ENCODE peak calls at places on chromosomes 7 and 10, in five cellular contexts. D is endothelial cell of umbilical vein, H is Caco-2, K is fibroblast of mammary gland, B is coronary artery. U is an unnamed sample.

GRCh38 chr7:1512781-1513656 is 8.8 kb upstream of the INTS1 start:
- DNase-seq in D (peak), H (no peak), K (peak), B (peak), U (peak)

GRCh38 chr10:593901-594457 is 95.5 kb downstream of the DIP2C start:
- DNase-seq in D (no peak), H (no peak), K (peak), B (no peak), U (no peak)

GRCh38 chr7:134995239-134996096 is 9.2 kb downstream of the AGBL3 start:
- DNase-seq in D (no peak), H (no peak), K (no peak), B (no peak), U (no peak)

GRCh38 chr7:101241015-101241363 is 3.4 kb upstream of the CLDN15 start:
- DNase-seq in D (no peak), H (no peak), K (peak), B (no peak), U (no peak)

GRCh38 chr10:29974773-29975172 is 84.6 kb downstream of the JCAD start:
- DNase-seq in D (no peak), H (no peak), K (no peak), B (no peak), U (no peak)

GRCh38 chr7:122304604-122304975 is at the start of gene FEZF1:
- DNase-seq in D (no peak), H (peak), K (no peak), B (no peak), U (no peak)

GRCh38 chr10:32139223-32140073 is 83.2 kb upstream of the KIF5B start:
- DNase-seq in D (peak), H (peak), K (peak), B (peak), U (peak)

GRCh38 chr10:113095419-113095818 is 145.4 kb downstream of the TCF7L2 start:
- DNase-seq in D (no peak), H (no peak), K (no peak), B (no peak), U (no peak)

GRCh38 chr10:103933557-103934121 is 15.7 kb upstream of the STN1 start:
- DNase-seq in D (no peak), H (no peak), K (no peak), B (no peak), U (no peak)

GRCh38 chr10:27719052-27719451 is 26.6 kb downstream of the MKX start:
- DNase-seq in D (no peak), H (no peak), K (no peak), B (no peak), U (no peak)

DNA sequence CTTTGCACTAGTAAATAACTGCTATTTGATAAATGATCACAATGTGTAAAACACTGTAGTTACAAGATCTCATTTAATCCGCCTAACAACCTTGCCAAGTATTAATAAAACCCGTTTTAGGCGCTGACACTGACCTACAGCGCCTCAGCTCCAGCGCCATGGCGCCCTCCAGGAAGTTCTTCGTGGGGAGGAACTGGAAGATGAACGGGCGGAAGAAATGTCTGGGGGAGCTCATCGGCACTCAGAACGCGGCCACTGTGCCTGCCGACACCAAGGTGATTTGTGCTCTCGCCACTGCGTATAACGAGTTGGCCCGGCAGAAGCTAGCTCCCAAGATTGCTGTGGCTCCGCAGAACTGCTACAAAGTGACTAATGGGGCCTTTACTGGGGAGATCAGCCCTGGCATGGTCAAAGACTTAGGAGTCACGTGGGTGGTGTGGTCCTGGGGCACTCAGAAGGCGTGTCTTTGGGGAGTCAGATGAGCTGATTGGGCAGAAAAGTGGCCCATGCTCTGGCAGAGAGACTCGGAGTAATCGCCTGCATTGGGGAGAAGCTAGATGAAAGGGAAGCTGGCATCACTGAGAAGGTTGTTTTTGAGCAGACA is 1.1 kb upstream of the TNPO3 start:
- DNase-seq in D (no peak), H (no peak), K (no peak), B (no peak), U (no peak)
- H3K4me3 ChIP-seq in D (no peak), H (no peak), K (no peak), B (peak), U (no peak)

DNA sequence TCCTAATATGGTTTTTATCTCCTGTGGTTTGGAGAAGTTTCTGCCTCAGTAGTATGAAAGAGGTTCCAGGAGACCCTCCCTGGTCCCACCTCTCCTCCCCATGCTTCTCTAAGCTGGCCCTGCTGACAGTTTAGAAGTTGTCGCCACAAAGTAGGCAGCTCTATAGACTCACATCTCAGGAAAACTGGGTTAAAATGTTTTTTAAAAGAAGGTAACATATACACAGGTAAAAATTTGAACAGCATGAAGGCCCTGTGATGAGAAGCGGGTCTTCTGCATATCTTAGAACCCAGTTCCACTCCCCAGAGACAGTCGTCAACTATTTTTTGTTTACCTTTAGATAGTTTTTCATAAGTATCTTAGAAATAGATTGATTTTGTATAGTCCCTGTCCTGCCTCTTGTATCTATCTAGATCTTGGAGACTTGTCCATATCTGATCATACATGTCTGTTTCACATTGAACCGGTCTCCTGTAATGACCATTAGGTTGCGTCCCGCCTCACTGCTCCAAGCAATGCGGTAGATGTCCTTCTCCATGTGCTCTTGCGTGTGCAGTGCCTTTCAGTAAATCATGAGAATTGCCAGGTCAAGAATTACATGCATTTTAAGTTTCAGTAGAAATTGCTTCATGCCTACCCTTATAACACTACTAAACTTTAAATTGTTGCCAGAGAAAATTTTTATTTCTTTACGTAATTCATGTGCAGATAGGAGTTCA is 2.2 kb downstream of the DUSP5 start:
- DNase-seq in D (peak), H (no peak), K (no peak), B (no peak), U (peak)
- H3K4me3 ChIP-seq in D (peak), H (peak), K (peak), B (peak), U (peak)

DNA sequence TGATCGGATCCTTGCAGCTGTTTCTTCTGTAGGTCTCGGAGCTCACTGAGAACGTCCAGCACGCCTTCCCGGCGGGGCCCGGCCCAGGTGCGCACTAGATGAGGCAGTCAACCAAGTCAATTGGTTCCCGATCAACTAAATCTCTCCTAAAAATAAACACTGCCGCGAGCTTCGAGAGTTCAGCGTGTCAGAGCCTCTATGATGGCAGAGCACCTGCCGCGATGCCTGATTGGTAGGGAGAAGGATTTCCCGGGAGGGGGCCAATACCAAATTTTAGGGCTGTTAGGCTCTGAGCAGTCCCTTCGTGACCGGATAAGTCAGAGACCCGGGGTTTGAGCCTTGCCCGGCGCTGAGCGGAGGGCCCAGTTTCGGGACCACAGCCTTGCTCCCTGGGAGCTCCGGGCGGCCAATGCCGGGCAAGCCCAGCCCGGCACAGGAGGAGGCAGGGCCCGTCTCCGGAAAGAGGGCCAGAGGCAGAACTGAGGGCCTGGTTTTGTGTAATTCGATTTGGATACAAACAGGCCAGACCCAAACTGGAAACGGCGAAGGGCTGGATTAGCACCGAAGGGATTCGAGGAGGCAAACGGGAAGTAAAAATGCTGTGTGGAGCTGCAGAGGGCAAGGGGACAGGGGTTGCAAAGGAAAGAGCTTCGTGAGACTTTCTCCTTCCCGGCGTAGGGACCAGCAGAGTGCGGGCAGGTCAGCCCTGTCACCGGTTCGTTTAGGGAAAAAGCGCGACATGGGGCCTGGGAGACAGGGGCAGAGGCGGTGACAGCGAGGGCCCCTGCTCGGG is 583 bp downstream of the SLC26A5 start:
- DNase-seq in D (peak), H (no peak), K (no peak), B (no peak), U (peak)
- H3K4me3 ChIP-seq in D (peak), H (peak), K (peak), B (peak), U (peak)

GRCh38 chr10:93065675-93066543 is 5.3 kb downstream of the CYP26C1 start:
- DNase-seq in D (no peak), H (peak), K (no peak), B (no peak), U (no peak)
- H3K4me3 ChIP-seq in D (no peak), H (peak), K (no peak), B (peak), U (no peak)

GRCh38 chr10:63423489-63423888 is 42.3 kb downstream of the JMJD1C start:
- DNase-seq in D (no peak), H (no peak), K (no peak), B (no peak), U (no peak)

GRCh38 chr10:63425512-63425911 is 40.3 kb downstream of the JMJD1C start:
- DNase-seq in D (no peak), H (no peak), K (no peak), B (no peak), U (no peak)

GRCh38 chr10:63416376-63416775 is 49.4 kb downstream of the JMJD1C start:
- DNase-seq in D (peak), H (no peak), K (peak), B (no peak), U (peak)

GRCh38 chr10:63424576-63424975 is 41.2 kb downstream of the JMJD1C start:
- DNase-seq in D (no peak), H (no peak), K (no peak), B (no peak), U (no peak)

DNA sequence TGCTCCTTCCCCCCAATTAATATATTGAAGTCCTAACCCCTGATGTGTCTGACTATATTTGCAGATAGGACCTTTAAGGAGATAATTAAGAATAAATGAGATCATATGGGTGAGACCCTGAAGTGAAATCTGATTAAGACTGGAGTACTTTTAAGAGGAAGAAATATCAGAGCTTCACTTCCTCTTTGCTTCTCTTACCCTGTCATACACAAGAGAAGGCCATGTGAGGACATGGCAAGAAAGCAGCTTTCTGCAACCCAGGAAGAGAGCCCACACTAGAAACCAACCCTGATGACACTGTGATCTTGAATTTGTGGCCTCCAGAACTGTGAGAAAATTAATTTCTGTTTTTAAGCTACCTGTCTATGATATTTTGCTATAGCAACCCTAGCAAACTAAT is 44.2 kb downstream of the JMJD1C start:
- DNase-seq in D (no peak), H (no peak), K (no peak), B (no peak), U (no peak)
- H3K4me3 ChIP-seq in D (no peak), H (no peak), K (no peak), B (no peak), U (no peak)

GRCh38 chr7:116455009-116455408 is 44.5 kb upstream of the CAV2 start:
- DNase-seq in D (peak), H (no peak), K (peak), B (no peak), U (peak)
- H3K4me3 ChIP-seq in D (no peak), H (no peak), K (no peak), B (no peak), U (no peak)

GRCh38 chr10:87868277-87868676 is 4.9 kb downstream of the PTEN start:
- DNase-seq in D (peak), H (no peak), K (no peak), B (no peak), U (no peak)
- H3K4me3 ChIP-seq in D (peak), H (no peak), K (peak), B (peak), U (peak)

U was measured in choroid plexus epithelial cell.